ENCODE peak calls at places on chromosome 5, in nine cellular contexts. Z is HFF-Myc, H is transverse colon, J is left lung, I is endothelial cell, T is brain microvascular endothelial cell, R is lower lobe of right lung, M is GM20000, Q is Calu3. P is an unnamed sample.

GRCh38 chr5:169299651-169300467 is 1.1 kb downstream of the SLIT3 start:
- DNase-seq in Z (no peak), H (no peak), J (no peak), I (no peak), T (no peak), R (no peak), M (no peak), Q (no peak), P (no peak)

GRCh38 chr5:123659006-123659405 is 147.0 kb downstream of the CSNK1G3 start:
- DNase-seq in Z (no peak), H (no peak), J (no peak), I (no peak), T (peak), R (no peak), M (no peak), Q (no peak), P (no peak)

GRCh38 chr5:62719061-62719730 is 140.6 kb downstream of the LRRC70 start:
- DNase-seq in Z (no peak), H (no peak), J (no peak), I (no peak), T (no peak), R (no peak), M (no peak), Q (no peak), P (no peak)

GRCh38 chr5:148913985-148914421 is 87.6 kb downstream of the ADRB2 start:
- DNase-seq in Z (no peak), H (no peak), J (no peak), I (no peak), T (peak), R (no peak), M (no peak), Q (peak), P (peak)

GRCh38 chr5:169243651-169244422 is 57.1 kb downstream of the SLIT3 start:
- DNase-seq in Z (no peak), H (no peak), J (no peak), I (no peak), T (no peak), R (no peak), M (no peak), Q (no peak), P (no peak)

GRCh38 chr5:142181096-142181495 is 72.5 kb downstream of the NDFIP1 start:
- DNase-seq in Z (no peak), H (peak), J (no peak), I (no peak), T (no peak), R (no peak), M (no peak), Q (no peak), P (no peak)

GRCh38 chr5:81972496-81972791 is 621 bp downstream of the ATG10 start:
- DNase-seq in Z (no peak), H (no peak), J (no peak), I (no peak), T (no peak), R (no peak), M (no peak), Q (no peak), P (no peak)

GRCh38 chr5:87002485-87002884 is 265.2 kb upstream of the RASA1 start:
- DNase-seq in Z (no peak), H (no peak), J (no peak), I (no peak), T (peak), R (no peak), M (no peak), Q (no peak), P (peak)

GRCh38 chr5:153523831-153524230 is 33.4 kb downstream of the GRIA1 start:
- DNase-seq in Z (no peak), H (no peak), J (no peak), I (no peak), T (peak), R (no peak), M (no peak), Q (no peak), P (no peak)

GRCh38 chr5:74762599-74762998 is 4.3 kb downstream of the GFM2 start:
- DNase-seq in Z (no peak), H (no peak), J (no peak), I (no peak), T (peak), R (no peak), M (no peak), Q (peak), P (peak)

GRCh38 chr5:157026789-157027424 is 32.0 kb downstream of the HAVCR1 start:
- DNase-seq in Z (no peak), H (peak), J (no peak), I (no peak), T (no peak), R (no peak), M (no peak), Q (peak), P (no peak)
- TF ChIP-seq CTCF in Z (peak), H (peak), J (peak), I (peak), T (peak), R (peak), M (peak), Q (peak), P (peak)

DNA sequence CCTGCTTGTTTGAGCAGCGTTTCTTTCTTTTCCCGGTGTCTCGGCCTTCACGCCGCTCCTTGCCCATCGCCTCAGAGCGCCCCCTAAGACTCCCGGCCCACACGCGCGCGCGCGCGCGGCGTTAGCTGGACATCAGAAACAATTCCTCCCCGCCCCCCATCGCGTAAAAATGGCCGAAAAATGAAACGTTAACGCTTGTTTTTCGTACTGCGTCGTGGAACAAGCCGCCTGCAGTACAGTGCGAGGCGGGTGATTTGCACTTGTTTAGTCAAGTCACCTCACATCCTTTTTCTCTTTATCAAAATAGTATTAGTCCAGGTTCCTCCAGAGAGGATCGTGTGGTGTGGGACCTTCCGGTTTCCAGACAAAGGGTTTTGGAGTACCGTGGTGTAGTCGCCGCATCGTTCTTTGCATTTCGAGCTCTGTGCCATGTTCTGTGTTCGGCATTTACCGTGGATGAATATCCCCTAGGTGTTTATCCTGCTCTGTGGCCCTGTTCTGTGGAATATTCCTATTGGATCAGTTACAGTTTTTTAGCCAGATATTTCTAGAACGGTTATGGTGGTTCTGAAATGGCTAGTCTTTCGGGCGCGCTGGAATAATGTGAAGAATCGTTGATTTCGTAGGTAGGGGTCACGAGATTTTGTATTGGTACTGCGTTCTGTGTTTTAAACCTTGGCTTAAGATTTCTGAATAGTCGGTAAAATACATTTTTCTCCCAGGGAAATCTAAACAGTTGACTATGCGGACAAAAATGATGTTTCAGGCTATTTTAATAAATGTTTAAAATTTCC is 1.0 kb downstream of the MATR3 start:
- DNase-seq in Z (no peak), H (peak), J (peak), I (peak), T (peak), R (peak), M (peak), Q (peak), P (no peak)
- TF ChIP-seq CTCF in Z (peak), H (peak), J (no peak), I (no peak), T (peak), R (peak), M (peak), Q (peak), P (peak)

DNA sequence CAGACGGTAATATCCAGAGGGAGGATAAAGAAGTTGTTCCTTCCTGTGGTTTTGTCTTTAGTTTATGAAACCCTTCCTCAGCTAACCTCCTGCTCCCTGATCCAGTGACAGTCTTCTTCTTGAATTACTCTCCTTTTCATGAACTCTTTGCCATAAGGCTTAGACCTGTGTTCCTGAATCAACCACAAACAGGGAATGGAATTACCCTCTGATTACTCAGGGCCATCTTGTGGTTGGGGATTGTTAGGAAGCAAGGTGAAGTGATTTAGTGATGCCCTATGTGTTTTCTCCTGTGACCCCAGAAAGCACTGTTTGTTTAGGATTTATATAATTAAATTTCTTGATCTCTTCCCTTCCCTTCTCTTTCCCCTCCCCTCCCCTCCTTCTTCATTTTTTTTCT is 409.1 kb downstream of the TAF11L14 start:
- DNase-seq in Z (no peak), H (no peak), J (no peak), I (no peak), T (no peak), R (no peak), M (no peak), Q (no peak), P (no peak)
- TF ChIP-seq CTCF in Z (no peak), H (no peak), J (no peak), I (no peak), T (no peak), R (no peak), M (no peak), Q (no peak), P (no peak)

DNA sequence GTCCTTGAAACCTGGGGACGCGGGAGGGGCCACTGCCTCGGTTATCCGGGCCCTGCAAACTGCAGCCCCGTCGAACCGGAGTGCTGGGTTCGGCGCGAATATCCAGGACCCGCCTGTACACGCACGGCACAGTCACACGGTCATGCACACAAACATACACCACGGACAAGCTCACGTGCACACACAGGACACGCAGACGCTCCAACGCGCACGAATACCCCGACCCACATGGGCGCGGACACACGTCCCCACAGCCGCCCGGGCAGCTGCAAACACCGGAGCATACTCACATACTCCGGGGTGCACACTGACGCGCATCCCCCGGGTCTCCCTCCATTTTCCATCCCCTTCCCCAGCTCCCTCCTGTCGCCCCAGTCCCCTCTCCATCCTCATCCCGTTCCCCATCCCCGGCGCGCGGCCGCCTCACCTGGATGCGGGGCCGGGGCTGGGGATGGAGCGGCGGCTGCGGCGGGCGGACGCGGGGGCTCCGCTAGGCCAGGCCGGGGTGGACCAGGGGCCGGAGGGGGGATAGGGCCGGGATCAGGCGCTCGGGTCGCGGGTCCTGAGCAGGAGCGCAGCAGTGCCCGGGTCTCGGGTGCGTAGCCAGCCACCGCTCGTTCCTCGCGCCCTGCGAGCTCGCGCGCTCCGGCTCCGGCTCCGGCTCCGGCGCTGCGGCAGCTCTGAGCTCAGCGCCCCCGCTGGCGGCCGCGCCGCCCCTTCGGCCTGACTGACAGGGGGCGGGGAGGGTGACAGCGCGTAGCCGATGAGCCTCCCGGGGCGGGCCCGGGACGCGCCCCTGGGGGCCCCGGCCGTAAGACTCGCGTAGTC is at the start of the genes EIF4E1B and SNCB:
- DNase-seq in Z (no peak), H (no peak), J (no peak), I (peak), T (peak), R (no peak), M (peak), Q (peak), P (no peak)
- TF ChIP-seq CTCF in Z (no peak), H (no peak), J (no peak), I (no peak), T (no peak), R (no peak), M (no peak), Q (no peak), P (peak)

DNA sequence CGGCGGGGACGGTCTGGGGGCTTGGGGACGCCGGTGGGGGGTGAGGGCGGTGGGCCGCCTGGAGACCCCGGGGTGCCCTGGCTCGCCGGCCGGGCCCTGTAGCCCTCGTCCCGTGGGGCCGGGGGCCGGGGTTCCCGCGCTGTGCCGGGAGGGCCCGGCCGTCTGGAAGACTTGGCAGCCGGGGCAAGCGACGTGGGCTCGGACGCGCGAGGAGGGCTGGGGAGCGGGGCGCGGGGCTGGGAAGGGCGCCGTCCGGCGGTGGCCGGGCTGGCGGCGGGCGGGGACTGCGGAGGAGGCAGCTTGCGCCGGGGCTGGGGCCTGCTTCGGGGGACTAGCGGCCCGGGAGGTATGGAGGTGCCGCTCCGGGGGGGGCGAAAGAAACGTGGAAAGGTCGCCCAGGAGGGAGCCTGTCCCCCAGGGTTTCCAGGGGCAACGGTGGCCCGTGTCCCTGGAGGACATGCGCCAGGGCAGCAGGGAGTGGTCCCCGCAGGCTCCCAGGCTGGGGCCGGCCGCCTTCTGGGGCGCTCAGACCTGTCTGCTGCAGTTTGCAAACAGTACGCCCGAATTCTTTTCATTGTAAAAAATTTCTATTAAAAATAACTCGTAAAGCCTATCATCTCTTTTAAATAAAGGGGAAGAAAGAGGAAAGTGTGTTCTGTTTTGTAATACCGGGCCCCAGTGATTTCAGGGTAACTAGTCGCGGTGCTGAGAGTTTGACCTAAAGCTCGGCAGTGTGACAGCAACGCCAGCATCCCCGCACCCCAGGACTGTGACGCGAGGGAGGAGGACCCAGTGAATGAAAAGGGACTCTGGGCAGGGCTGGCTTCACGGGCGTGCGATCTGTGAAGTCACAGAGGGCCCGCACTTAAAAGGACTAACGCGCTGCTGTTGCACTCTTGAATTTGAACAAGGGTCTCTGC is 752 bp upstream of the ANKH start:
- DNase-seq in Z (no peak), H (peak), J (peak), I (peak), T (peak), R (peak), M (peak), Q (peak), P (no peak)
- TF ChIP-seq CTCF in Z (no peak), H (peak), J (peak), I (no peak), T (peak), R (peak), M (no peak), Q (no peak), P (peak)

DNA sequence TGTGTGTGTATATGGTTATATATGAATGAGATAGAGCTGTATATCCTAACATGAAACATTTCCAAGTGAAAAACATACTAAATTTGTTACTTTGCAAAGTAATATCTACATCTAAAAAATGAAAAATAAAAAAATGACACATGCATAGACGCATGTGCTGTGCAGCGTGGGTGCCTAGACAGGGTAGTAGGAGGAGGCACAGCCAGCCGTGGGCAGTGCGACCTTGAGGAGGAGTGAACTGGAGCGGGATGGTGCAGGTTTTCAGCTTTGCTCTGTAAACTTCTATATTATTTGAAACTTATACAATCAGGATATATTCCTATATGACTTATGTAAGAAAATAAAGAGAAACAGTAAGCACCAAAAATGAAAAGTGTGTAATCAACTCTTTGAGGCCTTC is 15.0 kb upstream of the GLRX start:
- DNase-seq in Z (no peak), H (no peak), J (no peak), I (no peak), T (no peak), R (no peak), M (no peak), Q (no peak), P (no peak)
- TF ChIP-seq CTCF in Z (no peak), H (no peak), J (no peak), I (no peak), T (no peak), R (no peak), M (no peak), Q (no peak), P (no peak)

DNA sequence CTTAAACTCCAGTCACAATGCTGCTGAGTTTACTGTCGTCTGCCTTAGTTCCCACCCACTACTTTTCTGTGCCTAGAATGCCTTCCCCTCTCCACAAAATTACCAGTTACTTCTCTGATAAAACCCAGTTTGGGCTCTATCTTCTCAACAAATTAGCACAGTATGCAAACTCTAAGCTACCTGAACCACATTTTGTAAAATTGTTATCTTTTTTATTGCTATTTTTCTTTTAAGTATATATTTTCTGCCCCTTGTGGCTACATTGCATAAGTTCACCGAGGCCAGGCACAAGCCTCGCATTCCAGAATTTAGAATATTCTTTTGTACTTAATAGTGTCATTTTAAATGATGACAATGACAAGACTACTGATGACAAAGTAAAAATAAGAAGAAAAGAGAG is 60.0 kb downstream of the POU5F2 start:
- DNase-seq in Z (no peak), H (no peak), J (no peak), I (no peak), T (no peak), R (no peak), M (no peak), Q (no peak), P (no peak)
- TF ChIP-seq CTCF in Z (peak), H (no peak), J (no peak), I (peak), T (peak), R (no peak), M (no peak), Q (no peak), P (peak)